ENCODE peak calls at places on chromosome 11, in six cellular contexts. One of them, this sample, is unnamed. For H3K9me3, the result is how much of the 10 kb centered on the place peaks cover.

GRCh38 chr11:35689081-35689996 is 26.8 kb downstream of the TRIM44 start:
- DNase-seq in colonic mucosa: no peak
- DNase-seq in K562: no peak
- DNase-seq in testis: no peak
- DNase-seq in heart right ventricle: no peak
- DNase-seq in heart left ventricle: no peak
- DNase-seq in this sample: no peak

GRCh38 chr11:114321621-114322257 is 25.5 kb downstream of the NNMT start:
- DNase-seq in heart right ventricle: peak
- DNase-seq in heart left ventricle: no peak
- DNase-seq in testis: peak
- DNase-seq in colonic mucosa: no peak
- DNase-seq in K562: no peak
- DNase-seq in this sample: no peak

GRCh38 chr11:43908683-43909082 is 28.1 kb downstream of the ALKBH3 start:
- DNase-seq in colonic mucosa: no peak
- DNase-seq in K562: no peak
- DNase-seq in heart left ventricle: no peak
- DNase-seq in testis: no peak
- DNase-seq in heart right ventricle: no peak
- DNase-seq in this sample: no peak

GRCh38 chr11:120471131-120471530 is 40.4 kb upstream of the GRIK4 start:
- DNase-seq in testis: no peak
- DNase-seq in colonic mucosa: no peak
- DNase-seq in heart right ventricle: no peak
- DNase-seq in heart left ventricle: no peak
- DNase-seq in K562: no peak
- DNase-seq in this sample: no peak

GRCh38 chr11:1442163-1442562 is 44.4 kb downstream of the MOB2 start:
- DNase-seq in testis: no peak
- DNase-seq in K562: no peak
- DNase-seq in heart right ventricle: no peak
- DNase-seq in heart left ventricle: no peak
- DNase-seq in colonic mucosa: no peak
- DNase-seq in this sample: no peak

GRCh38 chr11:34585870-34586654 is 34.8 kb upstream of the EHF start:
- DNase-seq in colonic mucosa: no peak
- DNase-seq in K562: peak
- DNase-seq in testis: no peak
- DNase-seq in heart left ventricle: no peak
- DNase-seq in heart right ventricle: no peak
- DNase-seq in this sample: no peak

GRCh38 chr11:33622231-33622630 is 78.4 kb downstream of the C11orf91 start:
- DNase-seq in K562: no peak
- DNase-seq in colonic mucosa: no peak
- DNase-seq in heart right ventricle: no peak
- DNase-seq in testis: peak
- DNase-seq in heart left ventricle: peak
- DNase-seq in this sample: no peak

GRCh38 chr11:47357985-47358730 is 5.7 kb upstream of the MYBPC3 start:
- DNase-seq in testis: no peak
- DNase-seq in colonic mucosa: no peak
- DNase-seq in K562: no peak
- DNase-seq in heart right ventricle: no peak
- DNase-seq in heart left ventricle: no peak
- DNase-seq in this sample: no peak

GRCh38 chr11:11237433-11237832 is 115.6 kb downstream of the CSNK2A3 start:
- DNase-seq in K562: no peak
- DNase-seq in testis: no peak
- DNase-seq in colonic mucosa: no peak
- DNase-seq in heart left ventricle: no peak
- DNase-seq in heart right ventricle: no peak
- DNase-seq in this sample: no peak

GRCh38 chr11:69342588-69343330 is 48.8 kb downstream of the MYEOV start:
- DNase-seq in heart left ventricle: no peak
- DNase-seq in testis: no peak
- DNase-seq in heart right ventricle: no peak
- DNase-seq in K562: no peak
- DNase-seq in colonic mucosa: peak
- DNase-seq in this sample: no peak

GRCh38 chr11:109016724-109017123 is 351.9 kb downstream of the DDX10 start:
- DNase-seq in K562: no peak
- DNase-seq in testis: no peak
- DNase-seq in colonic mucosa: no peak
- DNase-seq in heart left ventricle: no peak
- DNase-seq in heart right ventricle: no peak
- DNase-seq in this sample: no peak

GRCh38 chr11:45267660-45268340 is 18.3 kb downstream of the SYT13 start:
- DNase-seq in K562: no peak
- DNase-seq in colonic mucosa: no peak
- DNase-seq in heart right ventricle: no peak
- DNase-seq in heart left ventricle: no peak
- DNase-seq in testis: no peak
- DNase-seq in this sample: no peak

GRCh38 chr11:44470849-44471248 is 94.6 kb upstream of the CD82 start:
- DNase-seq in heart left ventricle: no peak
- DNase-seq in testis: no peak
- DNase-seq in K562: no peak
- DNase-seq in colonic mucosa: no peak
- DNase-seq in heart right ventricle: no peak
- DNase-seq in this sample: no peak

GRCh38 chr11:129705341-129705740 is 110.3 kb upstream of the TMEM45B start:
- DNase-seq in testis: no peak
- DNase-seq in heart left ventricle: no peak
- DNase-seq in heart right ventricle: no peak
- DNase-seq in colonic mucosa: no peak
- DNase-seq in K562: no peak
- DNase-seq in this sample: no peak

GRCh38 chr11:77223797-77224196 is 77.7 kb downstream of the GDPD4 start:
- DNase-seq in heart right ventricle: no peak
- DNase-seq in colonic mucosa: peak
- DNase-seq in heart left ventricle: no peak
- DNase-seq in testis: no peak
- DNase-seq in K562: no peak
- DNase-seq in this sample: no peak

DNA sequence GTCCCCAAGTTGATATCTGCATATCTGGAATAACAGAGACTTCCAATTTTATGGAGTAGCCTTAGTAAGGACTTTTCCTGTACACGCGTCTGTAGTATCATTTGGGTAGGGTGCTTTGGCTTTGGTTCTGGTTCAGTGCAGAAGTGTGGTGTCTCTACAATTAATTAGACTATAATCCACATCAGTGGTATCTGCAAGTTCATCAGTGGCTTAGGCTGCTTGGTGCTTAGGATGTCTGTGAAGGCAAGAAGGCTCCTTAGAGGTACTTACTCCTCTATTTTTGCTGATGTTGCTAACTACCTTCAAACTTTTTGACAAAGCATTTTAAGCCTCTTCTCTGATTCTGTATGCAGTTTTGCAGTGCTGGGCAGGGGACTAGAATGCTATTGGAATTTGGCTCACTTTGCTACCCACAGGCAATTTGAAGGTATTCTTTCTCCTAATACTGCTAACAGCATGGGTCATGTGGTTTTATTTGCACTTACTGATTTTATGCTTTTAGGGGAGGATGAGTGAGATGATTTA is 49.4 kb downstream of the KCNQ1OT1 start:
- DNase-seq in colonic mucosa: no peak
- DNase-seq in testis: no peak
- DNase-seq in heart right ventricle: no peak
- DNase-seq in K562: no peak
- DNase-seq in heart left ventricle: no peak
- DNase-seq in this sample: no peak
- H3K9me3 ChIP-seq in colonic mucosa: under half
- H3K9me3 ChIP-seq in testis: under half
- H3K9me3 ChIP-seq in heart right ventricle: under half
- H3K9me3 ChIP-seq in K562: under half
- H3K9me3 ChIP-seq in heart left ventricle: under half
- H3K9me3 ChIP-seq in this sample: under half

DNA sequence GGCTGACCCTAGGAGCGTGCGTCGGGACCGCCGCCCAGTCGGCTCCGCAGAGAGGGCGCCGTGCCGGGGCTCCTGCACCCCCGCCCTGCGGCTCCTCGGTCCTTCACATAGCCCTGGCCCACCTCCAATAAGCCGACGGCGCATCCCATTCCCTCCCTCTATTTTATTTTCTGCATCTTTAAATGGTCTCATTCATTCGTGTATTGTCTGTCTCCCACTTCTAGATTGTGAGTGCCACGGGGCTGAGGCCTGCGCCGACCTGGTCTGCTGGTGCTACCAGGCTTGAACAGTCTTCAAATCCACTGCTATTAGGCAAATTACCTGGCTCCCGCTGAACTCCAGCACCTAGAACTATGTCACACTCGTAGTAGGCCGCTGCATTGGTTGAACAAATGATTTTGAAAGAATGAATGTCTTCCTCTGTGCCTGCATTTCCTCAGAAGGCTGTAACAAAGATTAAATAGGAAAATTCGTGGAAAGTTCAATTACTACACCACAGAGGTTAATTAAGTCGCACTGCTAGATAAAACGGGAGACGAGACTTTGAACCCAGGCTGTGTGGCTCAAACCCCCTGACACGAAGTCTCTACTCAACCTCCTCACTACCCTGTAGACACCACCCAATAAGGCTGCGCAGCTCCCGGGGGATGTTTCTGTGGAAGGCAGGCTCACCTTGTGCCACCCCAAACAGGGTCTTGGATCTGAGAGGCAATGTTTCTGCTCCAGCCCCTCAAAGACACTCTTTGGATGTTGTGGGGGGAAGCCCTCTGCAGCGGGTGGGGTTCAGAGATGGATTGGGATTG is 1.2 kb upstream of the PPP1R14B start:
- DNase-seq in testis: peak
- DNase-seq in colonic mucosa: no peak
- DNase-seq in heart left ventricle: no peak
- DNase-seq in heart right ventricle: peak
- DNase-seq in K562: no peak
- DNase-seq in this sample: no peak
- H3K4me3 ChIP-seq in testis: peak
- H3K4me3 ChIP-seq in colonic mucosa: peak
- H3K4me3 ChIP-seq in heart left ventricle: peak
- H3K4me3 ChIP-seq in heart right ventricle: peak
- H3K4me3 ChIP-seq in K562: peak
- H3K4me3 ChIP-seq in this sample: no peak

GRCh38 chr11:18526521-18527296 is at the start of gene TSG101:
- DNase-seq in heart right ventricle: peak
- DNase-seq in colonic mucosa: peak
- DNase-seq in K562: peak
- DNase-seq in heart left ventricle: peak
- DNase-seq in testis: peak
- DNase-seq in this sample: peak
- H3K27ac ChIP-seq in heart right ventricle: peak
- H3K27ac ChIP-seq in colonic mucosa: peak
- H3K27ac ChIP-seq in K562: peak
- H3K27ac ChIP-seq in heart left ventricle: peak
- H3K27ac ChIP-seq in testis: peak
- H3K27ac ChIP-seq in this sample: peak

DNA sequence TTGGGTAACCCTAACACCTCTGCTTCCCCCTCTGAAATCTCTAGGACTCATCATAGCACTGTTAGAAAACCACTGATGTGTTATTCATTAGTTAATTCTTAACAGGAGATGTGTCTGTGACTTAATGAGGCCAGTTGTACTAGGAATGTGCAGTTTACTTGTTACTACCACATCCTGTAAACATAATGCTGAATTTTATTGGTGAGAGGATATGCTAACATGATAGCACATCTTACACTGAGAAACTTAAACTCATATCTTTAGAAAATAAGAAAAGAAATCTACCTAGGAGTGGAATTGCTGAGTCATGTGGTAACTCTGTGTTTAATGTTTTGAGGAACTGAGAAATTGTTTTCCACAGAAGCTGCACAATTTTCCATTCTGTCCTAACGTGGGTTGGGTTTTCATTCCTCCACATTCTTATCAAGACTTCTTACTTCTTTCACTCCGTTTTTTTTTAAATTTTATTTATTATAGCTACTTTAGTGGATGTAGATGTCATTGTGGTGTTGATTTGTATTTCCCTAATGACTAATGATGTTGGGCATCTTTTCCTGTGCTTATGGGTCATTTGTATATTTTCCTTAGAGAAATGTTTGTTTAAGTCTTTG is 33.7 kb downstream of the RNF121 start:
- DNase-seq in K562: peak
- DNase-seq in testis: no peak
- DNase-seq in heart left ventricle: no peak
- DNase-seq in colonic mucosa: no peak
- DNase-seq in heart right ventricle: no peak
- DNase-seq in this sample: no peak
- H3K9me3 ChIP-seq in K562: under half
- H3K9me3 ChIP-seq in testis: under half
- H3K9me3 ChIP-seq in heart left ventricle: under half
- H3K9me3 ChIP-seq in colonic mucosa: under half
- H3K9me3 ChIP-seq in heart right ventricle: under half
- H3K9me3 ChIP-seq in this sample: under half

DNA sequence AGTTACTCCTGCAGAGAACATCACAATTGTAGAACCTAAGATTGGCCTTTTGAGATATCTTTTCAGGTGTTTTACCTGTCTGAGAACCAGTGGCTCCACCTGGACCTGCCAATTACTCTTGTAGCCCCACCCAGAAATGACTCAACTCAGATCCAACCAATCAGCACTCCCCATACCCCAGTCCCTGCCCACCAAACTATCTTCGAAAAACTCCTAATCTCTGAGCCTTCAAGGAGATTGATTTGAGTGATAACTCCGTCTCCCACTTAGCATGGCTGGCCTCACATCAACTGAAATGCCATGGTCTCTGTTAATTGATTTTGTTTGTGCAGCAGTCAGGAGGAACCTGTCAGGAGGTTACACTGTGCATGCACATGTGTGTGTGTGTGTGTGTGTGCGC is 103.6 kb downstream of the MTNR1B start:
- DNase-seq in testis: no peak
- DNase-seq in heart left ventricle: no peak
- DNase-seq in heart right ventricle: no peak
- DNase-seq in K562: no peak
- DNase-seq in colonic mucosa: no peak
- DNase-seq in this sample: no peak
- H3K4me3 ChIP-seq in testis: no peak
- H3K4me3 ChIP-seq in heart left ventricle: no peak
- H3K4me3 ChIP-seq in heart right ventricle: no peak
- H3K4me3 ChIP-seq in K562: no peak
- H3K4me3 ChIP-seq in colonic mucosa: no peak
- H3K4me3 ChIP-seq in this sample: no peak

This sample was measured in CD8-positive, alpha-beta memory T cell.